ENCODE peak calls at places on chromosome 22, in eight cellular contexts. M is ovary; D is fibroblast of lung; L is CD8-positive, alpha-beta memory T cell; U is adrenal gland; V is foreskin keratinocyte; J is substantia nigra; X is left ventricle myocardium inferior. C is an unnamed sample.

GRCh38 chr22:39999144-39999757 is 4.5 kb downstream of the FAM83F start:
- DNase-seq in U (no peak), L (no peak), X (no peak), D (peak; percentile 50), M (no peak), V (no peak), J (no peak), C (no peak)

GRCh38 chr22:28864878-28865596 is 18.3 kb upstream of the ZNRF3 start:
- DNase-seq in U (no peak), J (no peak), X (no peak), D (no peak), V (no peak), M (no peak), L (no peak), C (no peak)

GRCh38 chr22:47775686-47776085 is 1013.2 kb downstream of the TBC1D22A start:
- DNase-seq in L (no peak), V (no peak), M (no peak), D (no peak), U (no peak), X (no peak), J (no peak), C (no peak)

GRCh38 chr22:48955351-48956311 is 872.0 kb downstream of the BRD1 start:
- DNase-seq in M (no peak), X (no peak), D (no peak), L (no peak), V (no peak), U (no peak), J (no peak), C (no peak)

GRCh38 chr22:29202231-29203192 is 3.2 kb upstream of the EMID1 start:
- DNase-seq in V (peak; percentile 13), U (peak; percentile 59), X (peak; percentile 63), D (peak; percentile 57), M (peak; percentile 47), L (peak; percentile 47), J (no peak), C (peak; percentile 67)

GRCh38 chr22:17303441-17303839 is 65.8 kb upstream of the CECR2 start:
- DNase-seq in L (no peak), U (no peak), J (no peak), M (no peak), D (no peak), V (no peak), X (no peak), C (no peak)

GRCh38 chr22:39349967-39350802 is at the start of gene SYNGR1:
- DNase-seq in U (peak; percentile 33), M (peak; percentile 71), J (no peak), L (no peak), D (no peak), V (no peak), X (no peak), C (peak; percentile 51)

GRCh38 chr22:49768961-49769690 is 58.5 kb downstream of the BRD1 start:
- DNase-seq in L (peak; percentile 42), J (peak; percentile 19), U (no peak), X (peak; percentile 27), D (peak; percentile 40), M (peak; percentile 86), V (no peak), C (peak; percentile 52)

GRCh38 chr22:37676691-37677627 is 1.5 kb downstream of the LGALS1 start:
- DNase-seq in D (peak; percentile 98), J (no peak), X (peak; percentile 84), U (peak; percentile 91), L (peak; percentile 96), V (peak; percentile 90), M (peak; percentile 94), C (peak; percentile 88)

GRCh38 chr22:30202531-30203006 is 44.0 kb downstream of the LIF start:
- DNase-seq in J (no peak), D (peak; percentile 74), M (peak; percentile 69), X (no peak), U (no peak), V (no peak), L (no peak), C (peak; percentile 69)
- H3K27ac ChIP-seq in J (no peak overlapping the region), D (peak overlapping the region; percentile 71), M (peak overlapping the region; percentile 50), X (peak overlapping the region; percentile 58), U (no peak overlapping the region), V (peak overlapping the region; percentile 63), L (no peak overlapping the region), C (peak overlapping the region; percentile 83)

GRCh38 chr22:24550028-24550901 is 4.7 kb downstream of the GUCD1 start:
- DNase-seq in L (no peak), V (no peak), D (no peak), X (peak; percentile 25), U (peak; percentile 27), M (no peak), J (no peak), C (no peak)

GRCh38 chr22:24548812-24549211 is 6.1 kb downstream of the GUCD1 start:
- DNase-seq in V (no peak), M (no peak), U (no peak), X (no peak), L (no peak), J (no peak), D (no peak), C (no peak)

GRCh38 chr22:24553597-24554315 is 1.2 kb downstream of the GUCD1 start:
- DNase-seq in J (no peak), D (peak; percentile 20), U (peak; percentile 62), V (peak; percentile 18), M (peak; percentile 52), X (peak; percentile 56), L (no peak), C (no peak)

GRCh38 chr22:24554316-24555159 is at the start of gene GUCD1:
- DNase-seq in X (peak; percentile 22), J (peak; percentile 46), L (peak; percentile 49), U (peak; percentile 56), D (peak; percentile 51), M (no peak), V (peak; percentile 17), C (peak; percentile 54)

DNA sequence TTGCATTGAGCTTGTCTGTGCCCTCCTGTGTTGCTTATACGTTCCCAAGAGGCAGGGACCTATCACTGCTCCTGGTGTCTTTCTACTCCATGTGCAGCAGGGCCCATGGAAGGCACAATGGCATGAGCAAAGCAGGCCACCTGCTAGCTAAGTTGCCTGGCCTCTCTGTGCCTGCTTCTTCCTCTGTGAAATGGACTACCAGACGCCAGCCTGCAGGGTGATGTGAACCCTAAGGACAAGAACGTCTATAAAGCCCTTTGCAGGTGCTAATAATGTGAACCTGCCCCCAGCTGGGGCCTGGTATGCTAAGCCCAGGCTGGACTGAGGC is 4.1 kb downstream of the GUCD1 start:
- DNase-seq in V (no peak), D (no peak), U (no peak), X (no peak), J (no peak), M (no peak), L (no peak), C (no peak)
- H3K27ac ChIP-seq in V (no peak overlapping the region), D (no peak overlapping the region), U (no peak overlapping the region), X (peak overlapping the region; percentile 75), J (no peak overlapping the region), M (no peak overlapping the region), L (peak overlapping the region; percentile 31), C (no peak overlapping the region)

GRCh38 chr22:42908082-42908746 is 51.1 kb upstream of the ARFGAP3 start:
- DNase-seq in D (no peak), J (no peak), V (no peak), L (no peak), U (no peak), X (no peak), M (no peak), C (peak; percentile 39)

GRCh38 chr22:42907404-42908081 is 50.5 kb upstream of the ARFGAP3 start:
- DNase-seq in D (no peak), U (no peak), L (no peak), M (no peak), J (no peak), V (peak; percentile 73), X (no peak), C (peak; percentile 41)

GRCh38 chr22:42912049-42912448 is 55.0 kb upstream of the ARFGAP3 start:
- DNase-seq in D (no peak), X (no peak), L (no peak), J (no peak), M (no peak), U (no peak), V (no peak), C (no peak)

GRCh38 chr22:42910221-42910942 is 53.3 kb upstream of the ARFGAP3 start:
- DNase-seq in M (no peak), L (no peak), U (no peak), X (no peak), J (no peak), D (no peak), V (no peak), C (peak; percentile 25)

DNA sequence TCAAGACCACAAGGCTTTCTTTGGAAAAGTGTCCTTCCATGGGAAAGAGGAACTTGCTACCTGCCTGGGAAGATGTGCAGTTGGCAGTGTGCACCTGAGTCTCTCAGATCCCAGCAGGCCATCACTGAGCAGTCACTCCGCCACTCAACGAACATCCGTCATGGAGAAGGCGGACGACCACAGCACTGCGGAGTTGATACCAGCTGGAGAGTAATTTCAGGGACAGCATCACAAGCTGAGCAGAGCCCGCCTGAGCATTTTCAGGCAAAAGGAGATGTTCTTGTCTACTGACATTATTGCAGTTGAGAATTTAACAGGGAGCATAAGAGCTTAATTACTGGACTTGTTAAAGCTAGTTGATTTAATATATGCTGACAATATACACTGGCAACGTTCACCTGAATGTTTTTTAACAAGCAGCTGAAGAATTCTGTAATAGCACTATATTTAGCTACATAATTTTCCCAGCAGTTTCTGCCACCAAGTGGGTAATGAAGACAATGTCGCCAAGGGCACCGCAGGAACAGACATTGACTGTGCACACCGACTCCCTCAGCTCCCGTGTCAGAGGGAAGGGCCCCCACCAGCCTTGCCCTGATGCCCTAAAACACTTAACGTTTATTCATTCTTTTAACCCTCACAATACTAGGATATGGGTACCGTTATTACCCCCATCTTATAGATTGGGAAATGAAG is 52.4 kb upstream of the ARFGAP3 start:
- DNase-seq in J (no peak), U (no peak), M (no peak), D (no peak), L (no peak), X (no peak), V (no peak), C (peak; percentile 39)
- H3K27ac ChIP-seq in J (no peak overlapping the region), U (no peak overlapping the region), M (no peak overlapping the region), D (no peak overlapping the region), L (no peak overlapping the region), X (peak overlapping the region; percentile 89), V (no peak overlapping the region), C (no peak overlapping the region)

GRCh38 chr22:42944409-42944808 is 70.5 kb downstream of the PACSIN2 start:
- DNase-seq in X (no peak), L (no peak), D (no peak), U (no peak), J (no peak), V (no peak), M (no peak), C (no peak)
- H3K27ac ChIP-seq in X (peak overlapping the region; percentile 95), L (no peak overlapping the region), D (no peak overlapping the region), U (no peak overlapping the region), J (no peak overlapping the region), V (no peak overlapping the region), M (no peak overlapping the region), C (no peak overlapping the region)

GRCh38 chr22:35622132-35622913 is 5.2 kb upstream of the MB start:
- DNase-seq in U (peak; percentile 50), D (no peak), V (no peak), J (peak; percentile 10), M (no peak), L (no peak), X (peak; percentile 65), C (peak; percentile 60)
- H3K27ac ChIP-seq in U (no peak overlapping the region), D (no peak overlapping the region), V (no peak overlapping the region), J (no peak overlapping the region), M (no peak overlapping the region), L (no peak overlapping the region), X (peak overlapping the region; percentile 90), C (no peak overlapping the region)

GRCh38 chr22:32986773-32987050 is 71.5 kb downstream of the SYN3 start:
- DNase-seq in V (no peak), U (no peak), M (no peak), J (no peak), L (no peak), X (no peak), D (peak; percentile 19), C (no peak)
- H3K27ac ChIP-seq in V (no peak overlapping the region), U (no peak overlapping the region), M (no peak overlapping the region), J (no peak overlapping the region), L (no peak overlapping the region), X (no peak overlapping the region), D (no peak overlapping the region), C (no peak overlapping the region)

GRCh38 chr22:44659140-44659539 is 42.9 kb upstream of the PRR5 start:
- DNase-seq in J (no peak), D (no peak), V (no peak), M (peak; percentile 52), X (no peak), U (no peak), L (no peak), C (peak; percentile 24)
- H3K27ac ChIP-seq in J (no peak overlapping the region), D (no peak overlapping the region), V (no peak overlapping the region), M (no peak overlapping the region), X (peak overlapping the region; percentile 51), U (no peak overlapping the region), L (no peak overlapping the region), C (no peak overlapping the region)